ENCODE peak calls at places on chromosome 19, in five cellular contexts. One of them, this sample, is unnamed.
A peak's percentile ranks its signal among the peaks of the same experiment; 100 is the strongest.

GRCh38 chr19:5804516-5805464 is at the start of gene NRTN:
- DNase-seq in CD8-positive, alpha-beta memory T cell: peak; percentile 23
- DNase-seq in psoas muscle: no peak
- DNase-seq in uterus: no peak
- DNase-seq in GM23338: peak; percentile 75
- DNase-seq in this sample: no peak

GRCh38 chr19:33720691-33721682 is 75.7 kb upstream of the KCTD15 start:
- DNase-seq in CD8-positive, alpha-beta memory T cell: no peak
- DNase-seq in psoas muscle: no peak
- DNase-seq in uterus: no peak
- DNase-seq in GM23338: no peak
- DNase-seq in this sample: no peak

GRCh38 chr19:55646889-55647731 is 902 bp upstream of the CCDC106 start:
- DNase-seq in CD8-positive, alpha-beta memory T cell: no peak
- DNase-seq in psoas muscle: peak; percentile 31
- DNase-seq in uterus: no peak
- DNase-seq in GM23338: no peak
- DNase-seq in this sample: no peak

GRCh38 chr19:32324631-32325215 is 20.7 kb upstream of the ZNF507 start:
- DNase-seq in CD8-positive, alpha-beta memory T cell: no peak
- DNase-seq in psoas muscle: no peak
- DNase-seq in uterus: no peak
- DNase-seq in GM23338: no peak
- DNase-seq in this sample: no peak

GRCh38 chr19:31347828-31348314 is 1.4 kb downstream of the TSHZ3 start:
- DNase-seq in CD8-positive, alpha-beta memory T cell: no peak
- DNase-seq in psoas muscle: no peak
- DNase-seq in uterus: peak; percentile 64
- DNase-seq in GM23338: no peak
- DNase-seq in this sample: no peak

GRCh38 chr19:33514885-33515485 is 6.6 kb downstream of the PEPD start:
- DNase-seq in CD8-positive, alpha-beta memory T cell: no peak
- DNase-seq in psoas muscle: peak; percentile 73
- DNase-seq in uterus: no peak
- DNase-seq in GM23338: no peak
- DNase-seq in this sample: peak; percentile 55

GRCh38 chr19:30168760-30169159 is 203.4 kb upstream of the ZNF536 start:
- DNase-seq in CD8-positive, alpha-beta memory T cell: no peak
- DNase-seq in psoas muscle: peak; percentile 7
- DNase-seq in uterus: no peak
- DNase-seq in GM23338: no peak
- DNase-seq in this sample: no peak

GRCh38 chr19:6811906-6812305 is 39.4 kb downstream of the VAV1 start:
- DNase-seq in CD8-positive, alpha-beta memory T cell: no peak
- DNase-seq in psoas muscle: no peak
- DNase-seq in uterus: no peak
- DNase-seq in GM23338: peak; percentile 66
- DNase-seq in this sample: no peak

GRCh38 chr19:47430041-47430802 is 10.9 kb upstream of the MEIS3 start:
- DNase-seq in CD8-positive, alpha-beta memory T cell: no peak
- DNase-seq in psoas muscle: no peak
- DNase-seq in uterus: no peak
- DNase-seq in GM23338: peak; percentile 79
- DNase-seq in this sample: no peak

GRCh38 chr19:17765069-17765618 is 13.9 kb downstream of the FCHO1 start:
- DNase-seq in CD8-positive, alpha-beta memory T cell: no peak
- DNase-seq in psoas muscle: peak; percentile 74
- DNase-seq in uterus: no peak
- DNase-seq in GM23338: no peak
- DNase-seq in this sample: peak; percentile 74

GRCh38 chr19:51566489-51567100 is 4.5 kb upstream of the ZNF175 start:
- DNase-seq in CD8-positive, alpha-beta memory T cell: no peak
- DNase-seq in psoas muscle: no peak
- DNase-seq in uterus: no peak
- DNase-seq in GM23338: no peak
- DNase-seq in this sample: no peak

GRCh38 chr19:821976-822773 is 420 bp upstream of the PLPPR3 start:
- DNase-seq in CD8-positive, alpha-beta memory T cell: no peak
- DNase-seq in psoas muscle: no peak
- DNase-seq in uterus: no peak
- DNase-seq in GM23338: peak; percentile 77
- DNase-seq in this sample: no peak
- H3K4me3 ChIP-seq in CD8-positive, alpha-beta memory T cell: no peak overlapping the region
- H3K4me3 ChIP-seq in psoas muscle: peak overlapping the region; percentile 48
- H3K4me3 ChIP-seq in uterus: no peak overlapping the region
- H3K4me3 ChIP-seq in GM23338: peak overlapping the region; percentile 84
- H3K4me3 ChIP-seq in this sample: peak overlapping the region; percentile 24

DNA sequence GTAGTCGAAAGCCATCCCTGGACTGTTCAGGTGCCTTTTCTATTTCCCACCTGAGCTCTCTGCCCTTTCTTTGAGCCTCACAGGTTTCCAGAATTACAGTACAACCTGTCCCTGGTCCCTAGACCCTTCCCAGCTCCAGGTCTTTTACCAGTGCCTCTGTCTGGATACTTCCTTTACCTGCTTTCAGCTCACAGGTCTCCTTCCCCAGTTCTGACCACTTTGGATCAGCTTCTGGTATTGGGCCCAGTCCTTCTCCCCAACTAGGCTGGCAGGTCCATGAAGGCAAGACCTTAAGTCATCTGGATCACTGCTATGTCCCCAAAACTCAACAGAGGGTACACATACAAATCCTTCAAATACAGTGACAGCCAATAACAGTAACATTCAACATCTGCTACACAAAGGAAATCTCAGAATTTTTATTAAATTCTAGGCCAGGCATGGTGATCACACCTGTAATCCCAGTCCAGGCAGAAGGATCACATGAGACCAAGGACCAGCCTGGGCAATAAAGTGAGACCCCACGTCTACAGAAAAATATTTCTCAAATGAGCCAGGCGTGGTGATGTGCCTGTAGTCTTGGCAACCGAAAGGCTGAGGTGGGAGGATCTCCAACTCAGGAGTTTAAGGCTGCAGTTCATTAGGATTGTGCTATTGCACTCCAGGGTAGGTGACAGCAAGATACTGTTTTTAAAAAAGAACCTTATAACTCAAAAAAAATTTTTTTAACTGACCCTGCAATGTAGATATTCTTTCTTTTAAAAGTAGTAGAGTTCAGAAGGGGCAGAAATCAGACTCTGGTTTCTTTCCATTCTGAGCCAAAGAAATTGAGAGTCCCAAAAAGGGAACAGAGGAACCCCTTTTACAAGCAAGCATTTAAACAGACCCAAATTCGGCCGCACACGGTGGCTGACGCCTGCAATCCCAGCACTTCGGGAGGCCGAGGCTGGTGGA is 1.3 kb downstream of the RPS16 start:
- DNase-seq in CD8-positive, alpha-beta memory T cell: no peak
- DNase-seq in psoas muscle: no peak
- DNase-seq in uterus: no peak
- DNase-seq in GM23338: no peak
- DNase-seq in this sample: no peak
- H3K27ac ChIP-seq in CD8-positive, alpha-beta memory T cell: peak overlapping the region; percentile 96
- H3K27ac ChIP-seq in psoas muscle: peak overlapping the region; percentile 93
- H3K27ac ChIP-seq in uterus: peak overlapping the region; percentile 86
- H3K27ac ChIP-seq in GM23338: peak overlapping the region; percentile 100
- H3K27ac ChIP-seq in this sample: no peak overlapping the region

DNA sequence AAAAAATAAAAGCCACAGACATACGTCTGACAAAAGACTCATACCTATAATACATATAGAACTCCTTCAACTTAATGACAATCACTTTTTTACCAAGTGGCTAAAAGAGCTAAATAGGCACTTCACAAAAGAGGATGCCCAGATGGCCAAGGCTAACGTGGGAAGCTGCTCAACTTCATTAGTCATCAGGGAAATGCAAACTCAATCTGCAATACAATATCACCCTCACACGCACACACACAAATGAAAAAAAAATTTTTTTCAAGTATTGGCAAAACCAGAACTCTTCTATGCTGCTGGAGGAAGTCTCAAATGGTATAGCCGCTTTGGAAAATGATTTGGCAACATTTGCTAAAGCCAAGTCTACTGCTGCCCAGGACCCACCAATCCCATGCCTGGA is 14.6 kb upstream of the DNMT1 start:
- DNase-seq in CD8-positive, alpha-beta memory T cell: no peak
- DNase-seq in psoas muscle: no peak
- DNase-seq in uterus: no peak
- DNase-seq in GM23338: no peak
- DNase-seq in this sample: no peak
- H3K4me3 ChIP-seq in CD8-positive, alpha-beta memory T cell: no peak overlapping the region
- H3K4me3 ChIP-seq in psoas muscle: no peak overlapping the region
- H3K4me3 ChIP-seq in uterus: no peak overlapping the region
- H3K4me3 ChIP-seq in GM23338: no peak overlapping the region
- H3K4me3 ChIP-seq in this sample: no peak overlapping the region

GRCh38 chr19:48616041-48616436 is 1.2 kb upstream of the FAM83E start:
- DNase-seq in CD8-positive, alpha-beta memory T cell: no peak
- DNase-seq in psoas muscle: no peak
- DNase-seq in uterus: no peak
- DNase-seq in GM23338: no peak
- DNase-seq in this sample: no peak
- H3K27ac ChIP-seq in CD8-positive, alpha-beta memory T cell: peak overlapping the region; percentile 81
- H3K27ac ChIP-seq in psoas muscle: no peak overlapping the region
- H3K27ac ChIP-seq in uterus: no peak overlapping the region
- H3K27ac ChIP-seq in GM23338: peak overlapping the region; percentile 99
- H3K27ac ChIP-seq in this sample: no peak overlapping the region

GRCh38 chr19:37309834-37310575 is 60.9 kb upstream of the ZNF527 start:
- DNase-seq in CD8-positive, alpha-beta memory T cell: no peak
- DNase-seq in psoas muscle: no peak
- DNase-seq in uterus: no peak
- DNase-seq in GM23338: peak; percentile 64
- DNase-seq in this sample: no peak

GRCh38 chr19:37304884-37305255 is 66.0 kb upstream of the ZNF527 start:
- DNase-seq in CD8-positive, alpha-beta memory T cell: no peak
- DNase-seq in psoas muscle: no peak
- DNase-seq in uterus: no peak
- DNase-seq in GM23338: no peak
- DNase-seq in this sample: no peak

GRCh38 chr19:37306383-37306963 is 64.4 kb upstream of the ZNF527 start:
- DNase-seq in CD8-positive, alpha-beta memory T cell: no peak
- DNase-seq in psoas muscle: peak; percentile 51
- DNase-seq in uterus: no peak
- DNase-seq in GM23338: no peak
- DNase-seq in this sample: no peak

GRCh38 chr19:37303591-37304171 is 67.2 kb upstream of the ZNF527 start:
- DNase-seq in CD8-positive, alpha-beta memory T cell: no peak
- DNase-seq in psoas muscle: no peak
- DNase-seq in uterus: no peak
- DNase-seq in GM23338: no peak
- DNase-seq in this sample: no peak

GRCh38 chr19:37304190-37304883 is 66.6 kb upstream of the ZNF527 start:
- DNase-seq in CD8-positive, alpha-beta memory T cell: no peak
- DNase-seq in psoas muscle: peak; percentile 56
- DNase-seq in uterus: peak; percentile 45
- DNase-seq in GM23338: no peak
- DNase-seq in this sample: peak; percentile 61
- H3K4me3 ChIP-seq in CD8-positive, alpha-beta memory T cell: no peak overlapping the region
- H3K4me3 ChIP-seq in psoas muscle: peak overlapping the region; percentile 56
- H3K4me3 ChIP-seq in uterus: peak overlapping the region; percentile 23
- H3K4me3 ChIP-seq in GM23338: no peak overlapping the region
- H3K4me3 ChIP-seq in this sample: peak overlapping the region; percentile 64

DNA sequence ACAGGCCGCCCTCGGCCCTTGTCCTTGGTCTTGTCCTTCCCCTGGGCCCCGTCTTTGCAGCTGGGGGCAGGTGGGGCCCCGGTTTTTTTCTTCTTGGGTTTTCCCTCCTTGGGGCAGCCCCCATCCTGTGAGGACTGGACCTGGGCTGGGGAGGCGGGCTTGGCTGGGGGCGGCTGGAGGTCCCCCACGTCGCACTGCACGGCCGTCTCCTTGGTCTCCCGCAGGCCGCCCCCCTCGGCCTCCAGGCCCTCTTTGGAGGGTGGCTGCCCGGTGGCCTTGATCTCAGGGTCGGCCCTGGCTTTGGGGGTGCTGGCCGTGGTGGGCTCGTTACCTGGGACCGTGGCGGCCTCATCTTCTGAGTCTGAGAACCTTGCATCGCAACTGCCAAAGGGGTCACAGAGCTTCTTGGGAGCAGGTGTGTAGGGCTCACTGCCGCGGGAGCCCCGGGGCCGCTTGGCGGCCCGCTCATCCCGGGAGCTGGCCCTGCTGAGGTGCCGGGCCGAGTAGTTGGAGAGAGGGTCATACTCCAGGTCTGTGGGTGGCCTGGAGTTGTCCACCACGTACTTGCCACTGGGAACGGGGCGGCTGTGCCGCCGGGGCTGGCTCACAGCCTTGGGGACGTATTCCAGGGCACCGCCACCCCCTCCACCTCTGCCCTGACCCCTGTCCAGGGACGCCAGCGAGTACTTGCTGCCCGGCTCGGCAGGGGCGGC is 15.6 kb upstream of the ATP8B3 start:
- DNase-seq in CD8-positive, alpha-beta memory T cell: no peak
- DNase-seq in psoas muscle: no peak
- DNase-seq in uterus: no peak
- DNase-seq in GM23338: no peak
- DNase-seq in this sample: no peak
- H3K27ac ChIP-seq in CD8-positive, alpha-beta memory T cell: no peak overlapping the region
- H3K27ac ChIP-seq in psoas muscle: no peak overlapping the region
- H3K27ac ChIP-seq in uterus: peak overlapping the region; percentile 55
- H3K27ac ChIP-seq in GM23338: peak overlapping the region; percentile 45
- H3K27ac ChIP-seq in this sample: no peak overlapping the region

GRCh38 chr19:43505186-43505456 is 575 bp upstream of the PHLDB3 start:
- DNase-seq in CD8-positive, alpha-beta memory T cell: no peak
- DNase-seq in psoas muscle: no peak
- DNase-seq in uterus: no peak
- DNase-seq in GM23338: no peak
- DNase-seq in this sample: no peak
- H3K4me3 ChIP-seq in CD8-positive, alpha-beta memory T cell: peak overlapping the region; percentile 96
- H3K4me3 ChIP-seq in psoas muscle: peak overlapping the region; percentile 79
- H3K4me3 ChIP-seq in uterus: no peak overlapping the region
- H3K4me3 ChIP-seq in GM23338: peak overlapping the region; percentile 97
- H3K4me3 ChIP-seq in this sample: peak overlapping the region; percentile 87

GRCh38 chr19:43126720-43127119 is 44.2 kb upstream of the PSG2 start:
- DNase-seq in CD8-positive, alpha-beta memory T cell: no peak
- DNase-seq in psoas muscle: no peak
- DNase-seq in uterus: no peak
- DNase-seq in GM23338: no peak
- DNase-seq in this sample: no peak
- H3K27ac ChIP-seq in CD8-positive, alpha-beta memory T cell: no peak overlapping the region
- H3K27ac ChIP-seq in psoas muscle: no peak overlapping the region
- H3K27ac ChIP-seq in uterus: no peak overlapping the region
- H3K27ac ChIP-seq in GM23338: no peak overlapping the region
- H3K27ac ChIP-seq in this sample: no peak overlapping the region